ENCODE peak calls at places on chromosomes 5 and 9, in five cellular contexts. One of them, this sample, is unnamed.

GRCh38 chr9:114363424-114363823 is 24.4 kb downstream of the AKNA start:
- DNase-seq in epithelial cell of prostate: no peak
- DNase-seq in A673: no peak
- DNase-seq in activated CD8-positive, alpha-beta memory T cell treated with anti-CD3 and anti-CD28 coated beads, Interleukin-2, amount 50 U/mL, for 48 hours: no peak
- DNase-seq in epithelial cell of proximal tubule: no peak
- DNase-seq in this sample: no peak

GRCh38 chr5:167945542-167946384 is 345.7 kb upstream of the WWC1 start:
- DNase-seq in epithelial cell of prostate: peak; percentile 33
- DNase-seq in A673: peak; percentile 24
- DNase-seq in activated CD8-positive, alpha-beta memory T cell treated with anti-CD3 and anti-CD28 coated beads, Interleukin-2, amount 50 U/mL, for 48 hours: no peak
- DNase-seq in epithelial cell of proximal tubule: no peak
- DNase-seq in this sample: no peak

GRCh38 chr9:38359297-38359653 is 33.2 kb upstream of the ALDH1B1 start:
- DNase-seq in epithelial cell of prostate: no peak
- DNase-seq in A673: no peak
- DNase-seq in activated CD8-positive, alpha-beta memory T cell treated with anti-CD3 and anti-CD28 coated beads, Interleukin-2, amount 50 U/mL, for 48 hours: no peak
- DNase-seq in epithelial cell of proximal tubule: no peak
- DNase-seq in this sample: peak; percentile 11

GRCh38 chr5:153891394-153891793 is 147.3 kb downstream of the FAM114A2 start:
- DNase-seq in epithelial cell of prostate: no peak
- DNase-seq in A673: no peak
- DNase-seq in activated CD8-positive, alpha-beta memory T cell treated with anti-CD3 and anti-CD28 coated beads, Interleukin-2, amount 50 U/mL, for 48 hours: no peak
- DNase-seq in epithelial cell of proximal tubule: no peak
- DNase-seq in this sample: no peak

GRCh38 chr5:84861306-84861705 is 476.6 kb upstream of the EDIL3 start:
- DNase-seq in epithelial cell of prostate: no peak
- DNase-seq in A673: no peak
- DNase-seq in activated CD8-positive, alpha-beta memory T cell treated with anti-CD3 and anti-CD28 coated beads, Interleukin-2, amount 50 U/mL, for 48 hours: no peak
- DNase-seq in epithelial cell of proximal tubule: no peak
- DNase-seq in this sample: no peak

GRCh38 chr5:176938472-176938871 is 39.3 kb upstream of the HK3 start:
- DNase-seq in epithelial cell of prostate: no peak
- DNase-seq in A673: no peak
- DNase-seq in activated CD8-positive, alpha-beta memory T cell treated with anti-CD3 and anti-CD28 coated beads, Interleukin-2, amount 50 U/mL, for 48 hours: no peak
- DNase-seq in epithelial cell of proximal tubule: no peak
- DNase-seq in this sample: no peak

GRCh38 chr9:87259543-87259942 is 238.1 kb upstream of the DAPK1 start:
- DNase-seq in epithelial cell of prostate: no peak
- DNase-seq in A673: peak; percentile 45
- DNase-seq in activated CD8-positive, alpha-beta memory T cell treated with anti-CD3 and anti-CD28 coated beads, Interleukin-2, amount 50 U/mL, for 48 hours: no peak
- DNase-seq in epithelial cell of proximal tubule: no peak
- DNase-seq in this sample: no peak

GRCh38 chr5:127040779-127041520 is 10.6 kb upstream of the MARCHF3 start:
- DNase-seq in epithelial cell of prostate: peak; percentile 68
- DNase-seq in A673: no peak
- DNase-seq in activated CD8-positive, alpha-beta memory T cell treated with anti-CD3 and anti-CD28 coated beads, Interleukin-2, amount 50 U/mL, for 48 hours: no peak
- DNase-seq in epithelial cell of proximal tubule: no peak
- DNase-seq in this sample: no peak

GRCh38 chr5:79464695-79465332 is 49.1 kb downstream of the HOMER1 start:
- DNase-seq in epithelial cell of prostate: no peak
- DNase-seq in A673: peak; percentile 53
- DNase-seq in activated CD8-positive, alpha-beta memory T cell treated with anti-CD3 and anti-CD28 coated beads, Interleukin-2, amount 50 U/mL, for 48 hours: no peak
- DNase-seq in epithelial cell of proximal tubule: peak; percentile 10
- DNase-seq in this sample: no peak

GRCh38 chr9:100352201-100352726 is 478 bp downstream of the TEX10 start:
- DNase-seq in epithelial cell of prostate: no peak
- DNase-seq in A673: peak; percentile 29
- DNase-seq in activated CD8-positive, alpha-beta memory T cell treated with anti-CD3 and anti-CD28 coated beads, Interleukin-2, amount 50 U/mL, for 48 hours: peak; percentile 76
- DNase-seq in epithelial cell of proximal tubule: no peak
- DNase-seq in this sample: peak; percentile 74

GRCh38 chr5:142971296-142972013 is 201.3 kb downstream of the ARHGAP26 start:
- DNase-seq in epithelial cell of prostate: no peak
- DNase-seq in A673: peak; percentile 35
- DNase-seq in activated CD8-positive, alpha-beta memory T cell treated with anti-CD3 and anti-CD28 coated beads, Interleukin-2, amount 50 U/mL, for 48 hours: no peak
- DNase-seq in epithelial cell of proximal tubule: no peak
- DNase-seq in this sample: no peak

GRCh38 chr5:158463188-158463587 is 604.2 kb upstream of the CLINT1 start:
- DNase-seq in epithelial cell of prostate: no peak
- DNase-seq in A673: no peak
- DNase-seq in activated CD8-positive, alpha-beta memory T cell treated with anti-CD3 and anti-CD28 coated beads, Interleukin-2, amount 50 U/mL, for 48 hours: no peak
- DNase-seq in epithelial cell of proximal tubule: no peak
- DNase-seq in this sample: no peak

GRCh38 chr9:130379649-130379970 is 65.2 kb upstream of the ASS1 start:
- DNase-seq in epithelial cell of prostate: no peak
- DNase-seq in A673: no peak
- DNase-seq in activated CD8-positive, alpha-beta memory T cell treated with anti-CD3 and anti-CD28 coated beads, Interleukin-2, amount 50 U/mL, for 48 hours: no peak
- DNase-seq in epithelial cell of proximal tubule: peak; percentile 38
- DNase-seq in this sample: no peak

GRCh38 chr9:17600962-17601593 is 22.2 kb downstream of the SH3GL2 start:
- DNase-seq in epithelial cell of prostate: no peak
- DNase-seq in A673: peak; percentile 2
- DNase-seq in activated CD8-positive, alpha-beta memory T cell treated with anti-CD3 and anti-CD28 coated beads, Interleukin-2, amount 50 U/mL, for 48 hours: no peak
- DNase-seq in epithelial cell of proximal tubule: no peak
- DNase-seq in this sample: no peak

GRCh38 chr9:137371521-137371941 is 51.4 kb downstream of the EXD3 start:
- DNase-seq in epithelial cell of prostate: no peak
- DNase-seq in A673: no peak
- DNase-seq in activated CD8-positive, alpha-beta memory T cell treated with anti-CD3 and anti-CD28 coated beads, Interleukin-2, amount 50 U/mL, for 48 hours: no peak
- DNase-seq in epithelial cell of proximal tubule: no peak
- DNase-seq in this sample: no peak

GRCh38 chr5:13955896-13956295 is 11.4 kb upstream of the DNAH5 start:
- DNase-seq in epithelial cell of prostate: no peak
- DNase-seq in A673: no peak
- DNase-seq in activated CD8-positive, alpha-beta memory T cell treated with anti-CD3 and anti-CD28 coated beads, Interleukin-2, amount 50 U/mL, for 48 hours: no peak
- DNase-seq in epithelial cell of proximal tubule: no peak
- DNase-seq in this sample: no peak

GRCh38 chr5:12277504-12278192 is 373.4 kb upstream of the CTNND2 start:
- DNase-seq in epithelial cell of prostate: no peak
- DNase-seq in A673: no peak
- DNase-seq in activated CD8-positive, alpha-beta memory T cell treated with anti-CD3 and anti-CD28 coated beads, Interleukin-2, amount 50 U/mL, for 48 hours: no peak
- DNase-seq in epithelial cell of proximal tubule: no peak
- DNase-seq in this sample: no peak

GRCh38 chr5:130471-131175 is 38.7 kb downstream of the PLEKHG4B start:
- DNase-seq in epithelial cell of prostate: no peak
- DNase-seq in A673: no peak
- DNase-seq in activated CD8-positive, alpha-beta memory T cell treated with anti-CD3 and anti-CD28 coated beads, Interleukin-2, amount 50 U/mL, for 48 hours: no peak
- DNase-seq in epithelial cell of proximal tubule: no peak
- DNase-seq in this sample: no peak

GRCh38 chr9:35051069-35051967 is 21.1 kb downstream of the VCP start:
- DNase-seq in epithelial cell of prostate: no peak
- DNase-seq in A673: peak; percentile 71
- DNase-seq in activated CD8-positive, alpha-beta memory T cell treated with anti-CD3 and anti-CD28 coated beads, Interleukin-2, amount 50 U/mL, for 48 hours: peak; percentile 65
- DNase-seq in epithelial cell of proximal tubule: no peak
- DNase-seq in this sample: no peak

GRCh38 chr5:39209924-39210323 is 9.4 kb downstream of the FYB1 start:
- DNase-seq in epithelial cell of prostate: no peak
- DNase-seq in A673: no peak
- DNase-seq in activated CD8-positive, alpha-beta memory T cell treated with anti-CD3 and anti-CD28 coated beads, Interleukin-2, amount 50 U/mL, for 48 hours: peak; percentile 81
- DNase-seq in epithelial cell of proximal tubule: no peak
- DNase-seq in this sample: no peak

GRCh38 chr5:108786806-108787483 is 39.2 kb downstream of the FER start:
- DNase-seq in epithelial cell of prostate: no peak
- DNase-seq in A673: no peak
- DNase-seq in activated CD8-positive, alpha-beta memory T cell treated with anti-CD3 and anti-CD28 coated beads, Interleukin-2, amount 50 U/mL, for 48 hours: no peak
- DNase-seq in epithelial cell of proximal tubule: no peak
- DNase-seq in this sample: no peak

GRCh38 chr5:150342583-150342982 is 14.9 kb upstream of the TCOF1 start:
- DNase-seq in epithelial cell of prostate: no peak
- DNase-seq in A673: no peak
- DNase-seq in activated CD8-positive, alpha-beta memory T cell treated with anti-CD3 and anti-CD28 coated beads, Interleukin-2, amount 50 U/mL, for 48 hours: no peak
- DNase-seq in epithelial cell of proximal tubule: no peak
- DNase-seq in this sample: no peak

GRCh38 chr5:91042856-91043255 is 340.3 kb downstream of the ARRDC3 start:
- DNase-seq in epithelial cell of prostate: no peak
- DNase-seq in A673: no peak
- DNase-seq in activated CD8-positive, alpha-beta memory T cell treated with anti-CD3 and anti-CD28 coated beads, Interleukin-2, amount 50 U/mL, for 48 hours: no peak
- DNase-seq in epithelial cell of proximal tubule: no peak
- DNase-seq in this sample: no peak

GRCh38 chr5:57989378-57989777 is 470.5 kb downstream of the PLK2 start:
- DNase-seq in epithelial cell of prostate: no peak
- DNase-seq in A673: no peak
- DNase-seq in activated CD8-positive, alpha-beta memory T cell treated with anti-CD3 and anti-CD28 coated beads, Interleukin-2, amount 50 U/mL, for 48 hours: no peak
- DNase-seq in epithelial cell of proximal tubule: peak; percentile 29
- DNase-seq in this sample: no peak

GRCh38 chr5:113380299-113381014 is 54.3 kb downstream of the TSSK1B start:
- DNase-seq in epithelial cell of prostate: no peak
- DNase-seq in A673: no peak
- DNase-seq in activated CD8-positive, alpha-beta memory T cell treated with anti-CD3 and anti-CD28 coated beads, Interleukin-2, amount 50 U/mL, for 48 hours: no peak
- DNase-seq in epithelial cell of proximal tubule: no peak
- DNase-seq in this sample: no peak

GRCh38 chr9:113454914-113455761 is 8.4 kb upstream of the RGS3 start:
- DNase-seq in epithelial cell of prostate: no peak
- DNase-seq in A673: peak; percentile 54
- DNase-seq in activated CD8-positive, alpha-beta memory T cell treated with anti-CD3 and anti-CD28 coated beads, Interleukin-2, amount 50 U/mL, for 48 hours: no peak
- DNase-seq in epithelial cell of proximal tubule: no peak
- DNase-seq in this sample: peak; percentile 84

GRCh38 chr9:136473354-136473721 is 9.5 kb downstream of the SEC16A start:
- DNase-seq in epithelial cell of prostate: no peak
- DNase-seq in A673: no peak
- DNase-seq in activated CD8-positive, alpha-beta memory T cell treated with anti-CD3 and anti-CD28 coated beads, Interleukin-2, amount 50 U/mL, for 48 hours: no peak
- DNase-seq in epithelial cell of proximal tubule: no peak
- DNase-seq in this sample: no peak

GRCh38 chr5:165630211-165630866 is 2124.9 kb downstream of the MAT2B start:
- DNase-seq in epithelial cell of prostate: no peak
- DNase-seq in A673: peak; percentile 59
- DNase-seq in activated CD8-positive, alpha-beta memory T cell treated with anti-CD3 and anti-CD28 coated beads, Interleukin-2, amount 50 U/mL, for 48 hours: peak; percentile 49
- DNase-seq in epithelial cell of proximal tubule: peak; percentile 13
- DNase-seq in this sample: no peak

GRCh38 chr9:112249277-112249676 is 74.2 kb upstream of the SUSD1 start:
- DNase-seq in epithelial cell of prostate: peak; percentile 37
- DNase-seq in A673: no peak
- DNase-seq in activated CD8-positive, alpha-beta memory T cell treated with anti-CD3 and anti-CD28 coated beads, Interleukin-2, amount 50 U/mL, for 48 hours: no peak
- DNase-seq in epithelial cell of proximal tubule: no peak
- DNase-seq in this sample: no peak

GRCh38 chr9:135184661-135185459 is 97.4 kb downstream of the OLFM1 start:
- DNase-seq in epithelial cell of prostate: no peak
- DNase-seq in A673: no peak
- DNase-seq in activated CD8-positive, alpha-beta memory T cell treated with anti-CD3 and anti-CD28 coated beads, Interleukin-2, amount 50 U/mL, for 48 hours: no peak
- DNase-seq in epithelial cell of proximal tubule: no peak
- DNase-seq in this sample: no peak

This sample was measured in coronary artery.